ENCODE peak calls at places on chromosomes 7 and 10, in six cellular contexts. W, X, R, E, G and K are unnamed samples.

GRCh38 chr10:23516530-23516929 is 77.7 kb downstream of the OTUD1 start:
- DNase-seq in W (peak; percentile 17), X (no peak), R (peak; percentile 28), E (no peak), G (no peak), K (no peak)

GRCh38 chr10:64636461-64636860 is 1115.3 kb downstream of the REEP3 start:
- DNase-seq in W (no peak), X (no peak), R (no peak), E (no peak), G (no peak), K (no peak)

GRCh38 chr7:152780935-152781334 is 21.4 kb downstream of the ACTR3B start:
- DNase-seq in W (no peak), X (no peak), R (no peak), E (no peak), G (no peak), K (no peak)

GRCh38 chr10:48343871-48344598 is 37.6 kb downstream of the MAPK8 start:
- DNase-seq in W (no peak), X (no peak), R (no peak), E (no peak), G (no peak), K (no peak)

GRCh38 chr7:129951076-129952011 is 1.4 kb downstream of the UBE2H start:
- DNase-seq in W (no peak), X (peak; percentile 43), R (peak; percentile 69), E (no peak), G (no peak), K (no peak)

GRCh38 chr10:104638861-104639594 is 2.1 kb upstream of the SORCS3 start:
- DNase-seq in W (no peak), X (peak; percentile 27), R (peak; percentile 86), E (no peak), G (peak; percentile 86), K (no peak)

GRCh38 chr10:74593470-74593869 is 232.9 kb upstream of the KAT6B start:
- DNase-seq in W (no peak), X (no peak), R (no peak), E (no peak), G (no peak), K (no peak)

GRCh38 chr7:116455009-116455408 is 44.5 kb upstream of the CAV2 start:
- DNase-seq in W (no peak), X (no peak), R (no peak), E (no peak), G (no peak), K (no peak)

DNA sequence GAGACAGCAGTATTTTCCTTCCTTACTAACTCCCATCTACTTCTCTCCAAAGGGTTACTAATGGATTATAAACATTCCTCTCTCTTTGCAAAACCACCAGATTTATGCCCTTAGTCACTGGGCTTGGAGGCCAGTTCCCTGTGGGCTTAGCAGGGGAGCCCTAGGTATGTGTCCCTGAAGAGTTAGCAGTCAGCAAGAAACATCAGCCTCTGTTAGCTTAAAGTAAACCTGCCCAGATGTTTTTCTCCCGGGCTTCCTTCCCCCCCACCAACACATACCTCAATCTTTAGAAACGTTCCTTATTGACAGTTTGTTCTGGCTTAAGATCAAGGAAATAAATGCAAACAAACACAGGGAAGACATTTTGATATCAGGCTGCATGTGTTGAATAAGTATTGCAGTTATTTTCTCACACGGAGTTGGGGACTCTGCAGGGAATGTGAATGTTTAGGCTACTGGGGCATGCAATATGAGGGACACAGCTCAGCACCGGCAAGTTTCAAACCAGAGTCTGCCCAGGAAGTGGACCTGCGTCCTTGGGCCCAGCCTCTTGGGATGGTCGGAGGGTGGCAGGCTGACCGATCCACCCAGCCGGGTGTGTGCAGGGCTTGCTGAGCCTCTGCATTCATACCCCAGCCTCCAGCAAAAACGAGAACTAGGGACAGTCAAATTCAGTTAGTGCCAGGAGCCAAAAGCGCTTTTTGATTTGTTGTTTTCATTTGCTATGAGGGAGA is 252.0 kb upstream of the GRB10 start:
- DNase-seq in W (no peak), X (no peak), R (no peak), E (no peak), G (no peak), K (no peak)
- TF ChIP-seq RAD21 in W (no peak), X (no peak), R (no peak), E (no peak), G (no peak), K (no peak)

GRCh38 chr10:97356318-97356914 is 21.9 kb upstream of the FRAT2 start:
- DNase-seq in W (no peak), X (no peak), R (no peak), E (no peak), G (no peak), K (no peak)
- TF ChIP-seq JUND in W (no peak), X (no peak), R (no peak), E (no peak), G (no peak), K (no peak)

GRCh38 chr7:125059861-125060456 is 130.3 kb upstream of the POT1 start:
- DNase-seq in W (no peak), X (no peak), R (peak; percentile 12), E (no peak), G (no peak), K (no peak)
- TF ChIP-seq CTCF in W (no peak), X (peak; percentile 56), R (peak; percentile 90), E (no peak), G (no peak), K (peak; percentile 32)

GRCh38 chr7:2661096-2661449 is 26.9 kb upstream of the AMZ1 start:
- DNase-seq in W (no peak), X (no peak), R (no peak), E (no peak), G (no peak), K (no peak)
- TF ChIP-seq RAD21 in W (no peak), X (no peak), R (no peak), E (no peak), G (no peak), K (no peak)

GRCh38 chr10:26407406-26407969 is 30.7 kb upstream of the APBB1IP start:
- DNase-seq in W (peak; percentile 29), X (no peak), R (no peak), E (no peak), G (no peak), K (no peak)
- TF ChIP-seq JUND in W (no peak), X (no peak), R (no peak), E (no peak), G (no peak), K (no peak)

DNA sequence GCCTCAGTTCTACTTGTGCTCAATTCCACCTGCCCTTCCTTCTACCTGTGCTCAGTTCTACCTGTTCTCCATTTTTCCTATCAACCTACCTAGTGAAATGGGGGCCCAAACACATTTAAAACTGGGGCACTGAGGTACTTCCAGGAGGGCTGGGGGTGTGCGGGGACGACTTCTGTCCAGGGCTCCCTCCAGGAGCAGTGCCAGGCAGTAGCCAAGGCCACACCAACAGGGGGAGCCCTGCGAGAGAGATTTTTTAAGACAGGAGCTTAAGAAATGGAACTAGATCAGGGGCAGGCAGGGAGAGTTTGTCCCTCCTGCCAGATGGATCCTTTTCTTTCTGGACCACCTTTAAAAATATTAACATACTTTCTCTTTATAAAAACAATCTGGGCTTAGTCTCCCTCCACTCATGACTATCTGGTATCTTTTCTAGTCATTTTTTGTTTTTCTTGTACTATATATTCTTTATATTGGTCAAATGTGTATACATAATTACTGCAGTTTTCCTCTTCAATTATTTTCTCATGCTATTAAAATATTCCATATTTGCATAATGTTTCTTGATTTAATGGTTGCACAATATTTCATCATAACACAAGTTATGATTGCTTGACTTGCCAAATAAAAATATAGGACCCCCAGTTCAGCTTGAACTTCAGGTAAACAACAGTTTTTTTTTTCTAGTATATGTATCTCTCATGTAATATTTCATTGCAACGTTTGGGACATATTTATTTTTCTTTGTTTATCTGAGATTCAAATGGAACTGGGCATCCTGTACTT is 47.3 kb upstream of the INSYN2A start:
- DNase-seq in W (peak; percentile 46), X (no peak), R (peak; percentile 43), E (no peak), G (peak; percentile 83), K (peak; percentile 39)
- TF ChIP-seq CTCF in W (peak; percentile 72), X (no peak), R (peak; percentile 63), E (peak; percentile 27), G (peak; percentile 81), K (peak; percentile 96)

GRCh38 chr10:27252267-27253000 is 11.8 kb upstream of the ACBD5 start:
- DNase-seq in W (no peak), X (peak; percentile 83), R (no peak), E (peak; percentile 27), G (peak; percentile 96), K (no peak)
- TF ChIP-seq RAD21 in W (no peak), X (no peak), R (no peak), E (peak; percentile 16), G (peak; percentile 30), K (no peak)

GRCh38 chr7:1541431-1542162 is 11.1 kb downstream of the MAFK start:
- DNase-seq in W (no peak), X (no peak), R (no peak), E (no peak), G (no peak), K (no peak)
- TF ChIP-seq JUND in W (no peak), X (no peak), R (no peak), E (no peak), G (no peak), K (no peak)